ENCODE peak calls at places on chromosomes 12 and 14, in four cellular contexts. One of them, this sample, is unnamed.
A peak's percentile ranks its signal among the peaks of the same experiment; 100 is the strongest.

GRCh38 chr14:34628681-34629135 is 1.2 kb downstream of the SNX6 start:
- DNase-seq in C1 segment of cervical spinal cord: no peak
- DNase-seq in Ammon's horn: no peak
- DNase-seq in HFF-Myc: no peak
- DNase-seq in this sample: no peak

GRCh38 chr12:53820503-53820902 is 68.7 kb upstream of the CISTR start:
- DNase-seq in C1 segment of cervical spinal cord: no peak
- DNase-seq in Ammon's horn: no peak
- DNase-seq in HFF-Myc: no peak
- DNase-seq in this sample: no peak

GRCh38 chr12:97837401-97837800 is 374.8 kb downstream of the RMST start:
- DNase-seq in C1 segment of cervical spinal cord: no peak
- DNase-seq in Ammon's horn: no peak
- DNase-seq in HFF-Myc: no peak
- DNase-seq in this sample: no peak

GRCh38 chr12:20451759-20452158 is 83.4 kb downstream of the PDE3A start:
- DNase-seq in C1 segment of cervical spinal cord: no peak
- DNase-seq in Ammon's horn: no peak
- DNase-seq in HFF-Myc: no peak
- DNase-seq in this sample: no peak

GRCh38 chr14:57884175-57884574 is 18.3 kb upstream of the SLC35F4 start:
- DNase-seq in C1 segment of cervical spinal cord: no peak
- DNase-seq in Ammon's horn: no peak
- DNase-seq in HFF-Myc: no peak
- DNase-seq in this sample: no peak

GRCh38 chr14:74516451-74517155 is 23.0 kb downstream of the ISCA2 start:
- DNase-seq in C1 segment of cervical spinal cord: no peak
- DNase-seq in Ammon's horn: no peak
- DNase-seq in HFF-Myc: no peak
- DNase-seq in this sample: no peak

GRCh38 chr14:64807588-64807987 is 72.1 kb downstream of the SPTB start:
- DNase-seq in C1 segment of cervical spinal cord: no peak
- DNase-seq in Ammon's horn: no peak
- DNase-seq in HFF-Myc: no peak
- DNase-seq in this sample: no peak

GRCh38 chr14:90514015-90514398 is 117.2 kb downstream of the CALM1 start:
- DNase-seq in C1 segment of cervical spinal cord: no peak
- DNase-seq in Ammon's horn: no peak
- DNase-seq in HFF-Myc: no peak
- DNase-seq in this sample: no peak

GRCh38 chr12:130162267-130162666 is at the start of gene FZD10:
- DNase-seq in C1 segment of cervical spinal cord: no peak
- DNase-seq in Ammon's horn: no peak
- DNase-seq in HFF-Myc: no peak
- DNase-seq in this sample: no peak

GRCh38 chr14:104401785-104402184 is 177.8 kb upstream of the C14orf180 start:
- DNase-seq in C1 segment of cervical spinal cord: no peak
- DNase-seq in Ammon's horn: no peak
- DNase-seq in HFF-Myc: no peak
- DNase-seq in this sample: no peak

GRCh38 chr12:104886418-104887401 is 71.4 kb downstream of the SLC41A2 start:
- DNase-seq in C1 segment of cervical spinal cord: no peak
- DNase-seq in Ammon's horn: no peak
- DNase-seq in HFF-Myc: peak; percentile 73
- DNase-seq in this sample: no peak

GRCh38 chr12:119241049-119241448 is 62.3 kb downstream of the HSPB8 start:
- DNase-seq in C1 segment of cervical spinal cord: no peak
- DNase-seq in Ammon's horn: no peak
- DNase-seq in HFF-Myc: no peak
- DNase-seq in this sample: no peak

GRCh38 chr12:9732966-9733461 is at the start of gene CLECL1:
- DNase-seq in C1 segment of cervical spinal cord: no peak
- DNase-seq in Ammon's horn: no peak
- DNase-seq in HFF-Myc: no peak
- DNase-seq in this sample: no peak

GRCh38 chr12:113197518-113198077 is 12.1 kb downstream of the RITA1 start:
- DNase-seq in C1 segment of cervical spinal cord: no peak
- DNase-seq in Ammon's horn: no peak
- DNase-seq in HFF-Myc: no peak
- DNase-seq in this sample: no peak

GRCh38 chr14:85217412-85217811 is 312.5 kb upstream of the FLRT2 start:
- DNase-seq in C1 segment of cervical spinal cord: no peak
- DNase-seq in Ammon's horn: no peak
- DNase-seq in HFF-Myc: peak; percentile 37
- DNase-seq in this sample: no peak

GRCh38 chr14:101817511-101818001 is 56.0 kb downstream of the PPP2R5C start:
- DNase-seq in C1 segment of cervical spinal cord: no peak
- DNase-seq in Ammon's horn: no peak
- DNase-seq in HFF-Myc: no peak
- DNase-seq in this sample: no peak

GRCh38 chr12:124694846-124695497 is 127.6 kb upstream of the NCOR2 start:
- DNase-seq in C1 segment of cervical spinal cord: no peak
- DNase-seq in Ammon's horn: no peak
- DNase-seq in HFF-Myc: peak; percentile 63
- DNase-seq in this sample: no peak

GRCh38 chr14:29222671-29223268 is 456.2 kb downstream of the FOXG1 start:
- DNase-seq in C1 segment of cervical spinal cord: no peak
- DNase-seq in Ammon's horn: peak; percentile 76
- DNase-seq in HFF-Myc: peak; percentile 37
- DNase-seq in this sample: no peak

GRCh38 chr14:100147181-100147631 is 12.2 kb downstream of the DEGS2 start:
- DNase-seq in C1 segment of cervical spinal cord: no peak
- DNase-seq in Ammon's horn: peak; percentile 27
- DNase-seq in HFF-Myc: no peak
- DNase-seq in this sample: no peak

GRCh38 chr12:65430571-65431306 is 152.3 kb downstream of the MSRB3 start:
- DNase-seq in C1 segment of cervical spinal cord: no peak
- DNase-seq in Ammon's horn: no peak
- DNase-seq in HFF-Myc: peak; percentile 48
- DNase-seq in this sample: no peak